ENCODE peak calls at places on chromosomes 1 and 21, in eight cellular contexts. One of them, this sample, is unnamed.

GRCh38 chr1:15799928-15800835 is 7.3 kb downstream of the UQCRHL start:
- DNase-seq in RWPE1: peak; percentile 98
- DNase-seq in GM13976: no peak
- DNase-seq in PC-3: peak; percentile 96
- DNase-seq in Calu3: peak; percentile 88
- DNase-seq in nephron progenitor cell: peak; percentile 59
- DNase-seq in neural progenitor cell: peak; percentile 44
- DNase-seq in ovary: no peak
- DNase-seq in this sample: no peak

GRCh38 chr1:182615468-182616129 is 11.4 kb upstream of the RGS16 start:
- DNase-seq in RWPE1: no peak
- DNase-seq in GM13976: no peak
- DNase-seq in PC-3: no peak
- DNase-seq in Calu3: no peak
- DNase-seq in nephron progenitor cell: no peak
- DNase-seq in neural progenitor cell: peak; percentile 86
- DNase-seq in ovary: peak; percentile 60
- DNase-seq in this sample: no peak

GRCh38 chr1:54170961-54171460 is 18.2 kb upstream of the CDCP2 start:
- DNase-seq in RWPE1: no peak
- DNase-seq in GM13976: no peak
- DNase-seq in PC-3: no peak
- DNase-seq in Calu3: no peak
- DNase-seq in nephron progenitor cell: no peak
- DNase-seq in neural progenitor cell: no peak
- DNase-seq in ovary: no peak
- DNase-seq in this sample: no peak

GRCh38 chr1:26786437-26787380 is 1.0 kb upstream of the PIGV start:
- DNase-seq in RWPE1: no peak
- DNase-seq in GM13976: peak; percentile 70
- DNase-seq in PC-3: peak; percentile 39
- DNase-seq in Calu3: peak; percentile 30
- DNase-seq in nephron progenitor cell: peak; percentile 32
- DNase-seq in neural progenitor cell: peak; percentile 72
- DNase-seq in ovary: peak; percentile 68
- DNase-seq in this sample: peak; percentile 32

GRCh38 chr1:222792744-222793143 is 22.1 kb upstream of the DISP1 start:
- DNase-seq in RWPE1: peak; percentile 59
- DNase-seq in GM13976: peak; percentile 33
- DNase-seq in PC-3: peak; percentile 74
- DNase-seq in Calu3: no peak
- DNase-seq in nephron progenitor cell: no peak
- DNase-seq in neural progenitor cell: peak; percentile 44
- DNase-seq in ovary: no peak
- DNase-seq in this sample: no peak

GRCh38 chr21:39676054-39676771 is 63.5 kb downstream of the B3GALT5 start:
- DNase-seq in RWPE1: peak; percentile 34
- DNase-seq in GM13976: no peak
- DNase-seq in PC-3: peak; percentile 34
- DNase-seq in Calu3: no peak
- DNase-seq in nephron progenitor cell: no peak
- DNase-seq in neural progenitor cell: peak; percentile 32
- DNase-seq in ovary: no peak
- DNase-seq in this sample: no peak

GRCh38 chr1:45018599-45019230 is 6.7 kb downstream of the UROD start:
- DNase-seq in RWPE1: peak; percentile 29
- DNase-seq in GM13976: no peak
- DNase-seq in PC-3: peak; percentile 87
- DNase-seq in Calu3: peak; percentile 74
- DNase-seq in nephron progenitor cell: peak; percentile 63
- DNase-seq in neural progenitor cell: peak; percentile 82
- DNase-seq in ovary: peak; percentile 42
- DNase-seq in this sample: peak; percentile 53

GRCh38 chr21:38821248-38821647 is 15.5 kb downstream of the ETS2 start:
- DNase-seq in RWPE1: no peak
- DNase-seq in GM13976: no peak
- DNase-seq in PC-3: no peak
- DNase-seq in Calu3: no peak
- DNase-seq in nephron progenitor cell: no peak
- DNase-seq in neural progenitor cell: no peak
- DNase-seq in ovary: no peak
- DNase-seq in this sample: no peak

GRCh38 chr1:60716472-60716871 is 365.9 kb upstream of the NFIA start:
- DNase-seq in RWPE1: no peak
- DNase-seq in GM13976: no peak
- DNase-seq in PC-3: no peak
- DNase-seq in Calu3: no peak
- DNase-seq in nephron progenitor cell: peak; percentile 5
- DNase-seq in neural progenitor cell: no peak
- DNase-seq in ovary: no peak
- DNase-seq in this sample: no peak

GRCh38 chr1:230189276-230190183 is 122.5 kb downstream of the GALNT2 start:
- DNase-seq in RWPE1: no peak
- DNase-seq in GM13976: no peak
- DNase-seq in PC-3: no peak
- DNase-seq in Calu3: no peak
- DNase-seq in nephron progenitor cell: no peak
- DNase-seq in neural progenitor cell: no peak
- DNase-seq in ovary: no peak
- DNase-seq in this sample: no peak

GRCh38 chr1:52054496-52055065 is 410 bp downstream of the TXNDC12 start:
- DNase-seq in RWPE1: no peak
- DNase-seq in GM13976: no peak
- DNase-seq in PC-3: no peak
- DNase-seq in Calu3: no peak
- DNase-seq in nephron progenitor cell: no peak
- DNase-seq in neural progenitor cell: peak; percentile 6
- DNase-seq in ovary: no peak
- DNase-seq in this sample: no peak

GRCh38 chr1:6790146-6790545 is 4.9 kb downstream of the CAMTA1 start:
- DNase-seq in RWPE1: no peak
- DNase-seq in GM13976: no peak
- DNase-seq in PC-3: no peak
- DNase-seq in Calu3: no peak
- DNase-seq in nephron progenitor cell: no peak
- DNase-seq in neural progenitor cell: no peak
- DNase-seq in ovary: no peak
- DNase-seq in this sample: no peak

GRCh38 chr1:23792151-23792945 is 1.4 kb downstream of the LYPLA2 start:
- DNase-seq in RWPE1: no peak
- DNase-seq in GM13976: no peak
- DNase-seq in PC-3: no peak
- DNase-seq in Calu3: no peak
- DNase-seq in nephron progenitor cell: no peak
- DNase-seq in neural progenitor cell: no peak
- DNase-seq in ovary: peak; percentile 38
- DNase-seq in this sample: no peak

GRCh38 chr1:212132040-212132439 is 96.5 kb downstream of the DTL start:
- DNase-seq in RWPE1: no peak
- DNase-seq in GM13976: no peak
- DNase-seq in PC-3: no peak
- DNase-seq in Calu3: no peak
- DNase-seq in nephron progenitor cell: no peak
- DNase-seq in neural progenitor cell: no peak
- DNase-seq in ovary: no peak
- DNase-seq in this sample: no peak

DNA sequence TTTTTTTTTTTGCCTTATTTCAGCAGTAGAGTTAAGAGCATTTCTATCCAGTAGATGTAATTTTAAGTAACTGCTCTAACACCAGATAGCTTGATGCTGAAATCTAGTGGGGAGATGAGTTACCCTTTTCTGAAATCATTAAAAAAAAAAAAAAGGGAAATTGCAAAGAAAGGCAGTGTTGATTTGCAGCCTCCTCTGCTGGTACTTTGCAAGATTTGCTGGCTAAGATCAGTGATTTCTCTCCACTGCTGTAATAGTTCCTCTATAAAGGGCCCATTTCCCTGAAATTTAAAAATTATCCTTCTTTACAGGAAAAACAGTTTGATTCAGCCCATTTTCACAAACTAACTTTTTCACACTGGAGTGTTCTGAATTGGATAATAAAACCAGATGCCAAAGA is 120.6 kb downstream of the PTBP2 start:
- DNase-seq in RWPE1: no peak
- DNase-seq in GM13976: no peak
- DNase-seq in PC-3: no peak
- DNase-seq in Calu3: no peak
- DNase-seq in nephron progenitor cell: no peak
- DNase-seq in neural progenitor cell: no peak
- DNase-seq in ovary: no peak
- DNase-seq in this sample: no peak
- TF ChIP-seq CTCF in RWPE1: no peak
- TF ChIP-seq CTCF in GM13976: no peak
- TF ChIP-seq CTCF in PC-3: peak; percentile 42
- TF ChIP-seq CTCF in Calu3: no peak
- TF ChIP-seq CTCF in nephron progenitor cell: no peak
- TF ChIP-seq CTCF in neural progenitor cell: peak; percentile 28
- TF ChIP-seq CTCF in ovary: no peak
- TF ChIP-seq CTCF in this sample: no peak

DNA sequence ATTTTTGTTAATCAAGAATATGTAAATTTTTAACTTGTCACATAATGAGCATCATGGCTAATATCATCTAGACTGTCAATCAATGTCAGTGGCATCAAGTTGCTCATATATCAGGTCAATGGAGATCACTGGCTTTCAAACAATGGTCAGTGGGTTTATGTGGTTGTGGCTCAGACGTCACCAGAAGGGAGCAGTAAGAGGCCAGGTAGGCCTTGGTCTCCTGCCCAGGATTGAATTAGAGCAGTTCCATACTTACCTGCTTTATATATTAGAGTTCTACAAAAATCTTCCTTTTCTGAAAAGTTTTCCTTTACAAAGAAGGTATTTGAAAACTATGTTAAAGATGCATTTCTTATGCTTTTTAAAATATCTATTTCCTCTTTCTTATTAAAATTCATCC is 206.3 kb upstream of the B3GALT2 start:
- DNase-seq in RWPE1: no peak
- DNase-seq in GM13976: no peak
- DNase-seq in PC-3: no peak
- DNase-seq in Calu3: no peak
- DNase-seq in nephron progenitor cell: no peak
- DNase-seq in neural progenitor cell: peak; percentile 2
- DNase-seq in ovary: no peak
- DNase-seq in this sample: no peak
- TF ChIP-seq CTCF in RWPE1: no peak
- TF ChIP-seq CTCF in GM13976: no peak
- TF ChIP-seq CTCF in PC-3: no peak
- TF ChIP-seq CTCF in Calu3: no peak
- TF ChIP-seq CTCF in nephron progenitor cell: no peak
- TF ChIP-seq CTCF in neural progenitor cell: peak; percentile 33
- TF ChIP-seq CTCF in ovary: no peak
- TF ChIP-seq CTCF in this sample: no peak

DNA sequence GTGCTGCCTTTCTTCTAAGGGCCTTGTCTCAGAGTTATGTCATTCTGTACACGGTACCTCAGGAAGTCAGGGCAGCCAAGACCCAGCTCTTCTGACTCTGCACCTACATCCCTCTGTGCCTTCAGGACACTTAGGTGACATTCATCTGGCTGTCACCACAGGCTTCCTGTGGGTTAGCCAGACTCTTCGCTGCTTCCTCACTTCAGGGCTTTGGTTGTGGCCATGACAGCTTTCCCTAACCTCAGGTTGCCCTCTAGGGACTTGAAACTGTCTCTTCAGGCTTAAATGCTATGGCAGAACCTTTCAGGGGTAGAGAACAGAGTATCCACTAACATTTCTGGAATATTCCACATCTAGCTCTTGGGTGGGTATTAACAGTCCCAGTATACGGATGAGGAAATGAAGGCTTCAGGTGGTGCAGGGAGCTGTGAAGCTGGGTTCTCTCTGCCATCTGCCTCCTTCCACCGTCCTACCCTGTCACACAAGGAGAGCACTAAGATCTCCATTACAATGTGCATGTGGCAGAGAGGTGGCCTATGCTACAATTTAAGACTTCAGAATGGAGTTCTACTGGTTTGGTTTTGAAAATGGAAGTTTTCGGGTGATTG is 9.9 kb downstream of the TSSK3 start:
- DNase-seq in RWPE1: no peak
- DNase-seq in GM13976: peak; percentile 55
- DNase-seq in PC-3: peak; percentile 33
- DNase-seq in Calu3: no peak
- DNase-seq in nephron progenitor cell: no peak
- DNase-seq in neural progenitor cell: no peak
- DNase-seq in ovary: no peak
- DNase-seq in this sample: no peak
- TF ChIP-seq CTCF in RWPE1: no peak
- TF ChIP-seq CTCF in GM13976: no peak
- TF ChIP-seq CTCF in PC-3: peak; percentile 27
- TF ChIP-seq CTCF in Calu3: no peak
- TF ChIP-seq CTCF in nephron progenitor cell: no peak
- TF ChIP-seq CTCF in neural progenitor cell: no peak
- TF ChIP-seq CTCF in ovary: no peak
- TF ChIP-seq CTCF in this sample: no peak

DNA sequence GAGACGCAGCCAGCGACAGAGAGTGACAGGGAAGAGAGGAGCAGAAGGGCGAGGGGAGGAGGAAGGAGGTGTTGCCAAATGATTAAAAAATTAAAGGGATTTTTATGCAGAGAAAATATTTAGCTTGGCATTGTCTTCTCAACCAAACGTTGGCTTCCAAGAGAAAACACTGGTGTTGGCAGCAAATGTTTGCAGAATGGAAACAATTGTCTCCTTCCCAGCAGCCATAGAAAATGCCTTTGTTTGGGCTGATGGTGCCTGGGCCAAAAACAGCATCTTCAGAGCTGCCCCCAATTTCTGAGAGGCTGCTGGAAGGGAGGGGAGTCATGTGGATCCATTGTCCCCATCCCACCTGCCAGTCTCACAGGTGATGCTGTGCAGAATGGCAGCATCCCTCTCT is 29.7 kb upstream of the GRIK3 start:
- DNase-seq in RWPE1: no peak
- DNase-seq in GM13976: no peak
- DNase-seq in PC-3: no peak
- DNase-seq in Calu3: no peak
- DNase-seq in nephron progenitor cell: no peak
- DNase-seq in neural progenitor cell: no peak
- DNase-seq in ovary: no peak
- DNase-seq in this sample: no peak
- TF ChIP-seq CTCF in RWPE1: no peak
- TF ChIP-seq CTCF in GM13976: no peak
- TF ChIP-seq CTCF in PC-3: no peak
- TF ChIP-seq CTCF in Calu3: no peak
- TF ChIP-seq CTCF in nephron progenitor cell: no peak
- TF ChIP-seq CTCF in neural progenitor cell: no peak
- TF ChIP-seq CTCF in ovary: no peak
- TF ChIP-seq CTCF in this sample: no peak

GRCh38 chr21:35441868-35442582 is 392.9 kb upstream of the RUNX1 start:
- DNase-seq in RWPE1: no peak
- DNase-seq in GM13976: no peak
- DNase-seq in PC-3: no peak
- DNase-seq in Calu3: no peak
- DNase-seq in nephron progenitor cell: no peak
- DNase-seq in neural progenitor cell: no peak
- DNase-seq in ovary: no peak
- DNase-seq in this sample: no peak
- TF ChIP-seq CTCF in RWPE1: no peak
- TF ChIP-seq CTCF in GM13976: no peak
- TF ChIP-seq CTCF in PC-3: peak; percentile 34
- TF ChIP-seq CTCF in Calu3: no peak
- TF ChIP-seq CTCF in nephron progenitor cell: no peak
- TF ChIP-seq CTCF in neural progenitor cell: no peak
- TF ChIP-seq CTCF in ovary: no peak
- TF ChIP-seq CTCF in this sample: peak; percentile 29